ENCODE peak calls at places on chromosomes 7 and 10, in five cellular contexts. One of them, this sample, is unnamed.
A peak's percentile ranks its signal among the peaks of the same experiment; 100 is the strongest.

GRCh38 chr10:427746-428519 is 261.5 kb downstream of the DIP2C start:
- DNase-seq in mucosa of gallbladder: no peak
- DNase-seq in right lobe of liver: no peak
- DNase-seq in HTR-8/SVneo: no peak
- DNase-seq in choroid plexus epithelial cell: no peak
- DNase-seq in this sample: peak; percentile 3

GRCh38 chr7:2939193-2939885 is 95.2 kb upstream of the GNA12 start:
- DNase-seq in mucosa of gallbladder: no peak
- DNase-seq in right lobe of liver: peak; percentile 26
- DNase-seq in HTR-8/SVneo: no peak
- DNase-seq in choroid plexus epithelial cell: no peak
- DNase-seq in this sample: no peak

GRCh38 chr10:50593523-50593922 is 30.2 kb downstream of the SGMS1 start:
- DNase-seq in mucosa of gallbladder: no peak
- DNase-seq in right lobe of liver: no peak
- DNase-seq in HTR-8/SVneo: no peak
- DNase-seq in choroid plexus epithelial cell: peak; percentile 44
- DNase-seq in this sample: no peak

GRCh38 chr7:80480566-80480965 is 31.3 kb downstream of the GNAT3 start:
- DNase-seq in mucosa of gallbladder: no peak
- DNase-seq in right lobe of liver: no peak
- DNase-seq in HTR-8/SVneo: no peak
- DNase-seq in choroid plexus epithelial cell: no peak
- DNase-seq in this sample: no peak

GRCh38 chr10:125521721-125522680 is 161.0 kb downstream of the TEX36 start:
- DNase-seq in mucosa of gallbladder: no peak
- DNase-seq in right lobe of liver: no peak
- DNase-seq in HTR-8/SVneo: peak; percentile 8
- DNase-seq in choroid plexus epithelial cell: no peak
- DNase-seq in this sample: peak; percentile 8

GRCh38 chr7:44976040-44976745 is 2.6 kb downstream of the MYO1G start:
- DNase-seq in mucosa of gallbladder: no peak
- DNase-seq in right lobe of liver: peak; percentile 40
- DNase-seq in HTR-8/SVneo: no peak
- DNase-seq in choroid plexus epithelial cell: no peak
- DNase-seq in this sample: no peak

GRCh38 chr7:108178393-108178792 is 48.2 kb upstream of the LAMB4 start:
- DNase-seq in mucosa of gallbladder: no peak
- DNase-seq in right lobe of liver: no peak
- DNase-seq in HTR-8/SVneo: no peak
- DNase-seq in choroid plexus epithelial cell: no peak
- DNase-seq in this sample: peak; percentile 33

GRCh38 chr7:45919231-45919825 is 1.7 kb downstream of the IGFBP3 start:
- DNase-seq in mucosa of gallbladder: no peak
- DNase-seq in right lobe of liver: no peak
- DNase-seq in HTR-8/SVneo: no peak
- DNase-seq in choroid plexus epithelial cell: no peak
- DNase-seq in this sample: no peak

GRCh38 chr10:121406823-121407545 is 191.3 kb downstream of the FGFR2 start:
- DNase-seq in mucosa of gallbladder: no peak
- DNase-seq in right lobe of liver: no peak
- DNase-seq in HTR-8/SVneo: no peak
- DNase-seq in choroid plexus epithelial cell: no peak
- DNase-seq in this sample: no peak

GRCh38 chr7:12737364-12737763 is 49.9 kb downstream of the ARL4A start:
- DNase-seq in mucosa of gallbladder: no peak
- DNase-seq in right lobe of liver: no peak
- DNase-seq in HTR-8/SVneo: no peak
- DNase-seq in choroid plexus epithelial cell: no peak
- DNase-seq in this sample: no peak

This sample was measured in dermis microvascular lymphatic vessel endothelial cell.